ENCODE peak calls at places on chromosomes 12 and 14, in five cellular contexts. S is heart right ventricle, T is pancreas, C is WERI-Rb-1, Q is esophagus muscularis mucosa. B is an unnamed sample. For H3K36me3, the result is how much of the 10 kb centered on the place peaks cover.

GRCh38 chr14:38721822-38722431 is 381.1 kb downstream of the SEC23A start:
- DNase-seq in C (peak), S (peak), Q (no peak), T (peak), B (peak)

GRCh38 chr14:31902002-31902401 is 175.1 kb upstream of the ARHGAP5 start:
- DNase-seq in C (no peak), T (peak), S (no peak), Q (no peak), B (peak)

GRCh38 chr12:9727813-9728212 is 5.1 kb downstream of the CLECL1 start:
- DNase-seq in C (no peak), S (no peak), T (no peak), Q (no peak), B (no peak)

GRCh38 chr14:102255401-102256190 is 49.4 kb downstream of the MOK start:
- DNase-seq in S (peak), C (no peak), Q (no peak), T (no peak), B (no peak)

GRCh38 chr12:56046027-56046780 is 4.5 kb downstream of the RPS26 start:
- DNase-seq in Q (no peak), T (no peak), S (no peak), C (no peak), B (no peak)

GRCh38 chr12:131437706-131438210 is 273.1 kb upstream of the SFSWAP start:
- DNase-seq in Q (no peak), S (no peak), T (no peak), C (no peak), B (peak)

GRCh38 chr14:50082784-50083466 is 33.4 kb downstream of the VCPKMT start:
- DNase-seq in Q (no peak), S (no peak), T (no peak), C (no peak), B (peak)

GRCh38 chr12:3076730-3077571 is at the start of gene TSPAN9:
- DNase-seq in Q (no peak), T (peak), C (peak), S (peak), B (peak)

GRCh38 chr14:53880761-53881160 is 75.9 kb downstream of the BMP4 start:
- DNase-seq in S (no peak), C (no peak), T (no peak), Q (no peak), B (no peak)

GRCh38 chr14:54623279-54624004 is 56.5 kb downstream of the SAMD4A start:
- DNase-seq in S (no peak), Q (no peak), C (no peak), T (no peak), B (no peak)

GRCh38 chr12:868722-869121 is 80.8 kb downstream of the RAD52 start:
- DNase-seq in T (no peak), Q (no peak), C (no peak), S (no peak), B (no peak)
- H3K36me3 ChIP-seq in T (under half), Q (under half), C (half or more), S (half or more), B (half or more)

DNA sequence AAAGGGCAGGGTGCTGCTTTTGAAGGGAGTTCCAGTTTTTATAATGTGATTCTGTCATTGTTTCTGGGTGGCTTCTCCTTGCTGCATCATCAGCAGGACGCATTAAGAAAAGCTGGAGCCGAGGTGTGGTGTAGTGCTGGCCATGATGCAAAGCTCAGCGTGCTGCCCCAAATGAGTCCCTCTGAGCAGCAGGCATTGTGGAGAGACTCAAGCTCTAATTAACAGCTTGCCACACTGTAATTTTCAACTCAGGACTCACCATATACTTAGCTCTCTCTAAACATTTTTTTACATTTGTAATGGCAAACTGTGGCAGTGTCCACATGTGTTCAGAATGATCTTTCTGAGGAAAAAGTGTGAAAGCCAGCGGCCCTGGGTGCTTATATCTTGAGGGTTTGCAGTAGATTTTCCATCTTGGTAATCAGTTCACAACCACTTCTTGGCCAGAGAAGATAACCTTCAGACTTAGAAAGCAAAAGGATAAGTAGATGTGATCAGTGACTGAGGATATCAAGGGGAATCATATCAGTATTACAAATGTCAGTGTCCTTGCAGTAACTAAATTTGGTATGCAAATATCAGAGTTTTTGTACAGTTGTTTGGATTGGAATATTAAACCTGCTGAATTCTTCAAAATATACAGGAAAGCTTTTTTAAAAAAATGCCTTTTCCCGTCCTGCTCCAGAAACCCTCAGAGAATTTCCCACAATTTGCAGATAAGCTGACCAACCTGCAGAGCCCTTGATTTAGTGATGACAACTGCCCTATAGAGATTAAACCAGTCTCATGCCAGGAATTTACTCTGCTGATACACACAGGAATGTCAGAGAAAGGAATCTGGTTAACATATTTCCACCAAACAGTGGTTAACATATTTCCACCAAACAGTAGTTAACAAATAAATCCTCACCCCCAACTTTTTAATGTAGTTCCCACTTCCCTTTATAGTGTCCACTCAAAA is 63.6 kb downstream of the DAAM1 start:
- DNase-seq in Q (no peak), C (no peak), T (no peak), S (no peak), B (no peak)
- H3K27ac ChIP-seq in Q (peak), C (no peak), T (no peak), S (peak), B (no peak)

GRCh38 chr14:99465288-99465687 is 15.4 kb downstream of the SETD3 start:
- DNase-seq in S (no peak), Q (peak), T (no peak), C (no peak), B (no peak)
- H3K36me3 ChIP-seq in S (half or more), Q (under half), T (under half), C (under half), B (half or more)

GRCh38 chr14:92953526-92953925 is 30.6 kb downstream of the CHGA start:
- DNase-seq in T (no peak), C (no peak), S (no peak), Q (no peak), B (no peak)
- H3K27ac ChIP-seq in T (no peak), C (no peak), S (peak), Q (no peak), B (no peak)

DNA sequence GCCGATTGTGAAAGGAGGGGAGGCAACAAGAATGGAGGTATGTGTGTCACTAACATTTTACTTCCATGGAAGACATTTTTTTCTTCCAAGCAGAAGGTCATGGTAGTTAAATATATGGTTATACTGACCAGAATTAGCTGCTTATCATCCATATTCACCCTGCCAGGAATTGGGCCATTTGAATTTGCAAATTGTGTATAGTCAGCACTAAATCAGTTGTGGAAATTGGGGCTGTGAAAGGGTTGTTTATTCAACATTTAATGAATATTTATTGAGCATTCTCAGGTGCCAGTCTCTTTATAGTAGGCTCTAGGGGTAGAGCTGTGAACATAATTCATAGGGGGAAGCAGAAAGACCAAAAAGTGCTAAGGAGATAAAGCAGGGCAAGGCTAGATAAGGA is 38.0 kb downstream of the METAP2 start:
- DNase-seq in T (no peak), Q (no peak), C (no peak), S (no peak), B (no peak)
- H3K36me3 ChIP-seq in T (under half), Q (under half), C (half or more), S (half or more), B (half or more)

GRCh38 chr14:90416649-90417237 is 19.9 kb downstream of the CALM1 start:
- DNase-seq in Q (no peak), C (no peak), S (no peak), T (no peak), B (no peak)
- H3K27ac ChIP-seq in Q (no peak), C (no peak), S (no peak), T (no peak), B (no peak)

GRCh38 chr14:104785708-104786080 is 9.9 kb downstream of the AKT1 start:
- DNase-seq in Q (no peak), T (no peak), C (no peak), S (no peak), B (no peak)
- H3K36me3 ChIP-seq in Q (under half), T (under half), C (under half), S (half or more), B (under half)

DNA sequence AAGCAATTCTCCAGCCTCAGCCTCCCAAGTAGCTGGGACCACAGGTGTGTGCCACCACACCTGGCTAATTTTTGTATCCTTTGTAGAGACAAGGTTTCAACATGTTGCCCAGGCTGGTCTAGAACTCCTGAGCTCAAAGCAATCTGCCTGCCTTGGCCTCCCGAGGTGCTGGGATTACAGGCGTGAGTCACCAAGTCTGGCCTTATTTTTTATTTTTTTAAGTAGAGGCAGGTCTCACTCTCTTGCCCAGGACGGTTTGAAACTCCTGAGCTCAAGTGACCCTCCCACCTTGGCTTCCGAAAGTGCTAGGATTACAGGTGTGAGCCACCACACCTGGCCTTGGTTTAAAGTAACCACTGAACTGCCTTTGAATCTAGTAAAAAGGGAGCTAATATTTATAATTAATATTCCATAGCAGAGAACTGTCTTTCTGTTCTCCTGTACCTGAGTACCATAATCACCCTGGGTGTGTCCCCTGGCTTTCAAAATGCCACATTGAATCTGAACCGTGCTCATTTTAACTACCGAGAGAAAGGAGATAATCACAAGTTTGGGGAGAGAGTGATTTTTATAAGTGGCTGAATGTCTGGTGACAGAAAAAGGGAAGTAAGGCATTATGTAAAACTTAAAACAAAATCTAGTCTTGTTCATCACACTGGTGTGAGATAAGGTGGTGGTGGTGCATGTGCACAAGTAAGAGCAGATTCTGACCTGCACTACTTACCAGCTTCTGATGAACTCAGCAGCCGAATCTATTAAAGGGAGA is 56.6 kb downstream of the SPPL3 start:
- DNase-seq in Q (no peak), C (no peak), S (no peak), T (no peak), B (no peak)
- H3K27ac ChIP-seq in Q (no peak), C (no peak), S (peak), T (no peak), B (peak)

GRCh38 chr14:21054768-21055145 is 2.9 kb upstream of the RNASE8 start:
- DNase-seq in S (no peak), T (no peak), C (no peak), Q (no peak), B (no peak)
- H3K36me3 ChIP-seq in S (under half), T (under half), C (under half), Q (under half), B (under half)

DNA sequence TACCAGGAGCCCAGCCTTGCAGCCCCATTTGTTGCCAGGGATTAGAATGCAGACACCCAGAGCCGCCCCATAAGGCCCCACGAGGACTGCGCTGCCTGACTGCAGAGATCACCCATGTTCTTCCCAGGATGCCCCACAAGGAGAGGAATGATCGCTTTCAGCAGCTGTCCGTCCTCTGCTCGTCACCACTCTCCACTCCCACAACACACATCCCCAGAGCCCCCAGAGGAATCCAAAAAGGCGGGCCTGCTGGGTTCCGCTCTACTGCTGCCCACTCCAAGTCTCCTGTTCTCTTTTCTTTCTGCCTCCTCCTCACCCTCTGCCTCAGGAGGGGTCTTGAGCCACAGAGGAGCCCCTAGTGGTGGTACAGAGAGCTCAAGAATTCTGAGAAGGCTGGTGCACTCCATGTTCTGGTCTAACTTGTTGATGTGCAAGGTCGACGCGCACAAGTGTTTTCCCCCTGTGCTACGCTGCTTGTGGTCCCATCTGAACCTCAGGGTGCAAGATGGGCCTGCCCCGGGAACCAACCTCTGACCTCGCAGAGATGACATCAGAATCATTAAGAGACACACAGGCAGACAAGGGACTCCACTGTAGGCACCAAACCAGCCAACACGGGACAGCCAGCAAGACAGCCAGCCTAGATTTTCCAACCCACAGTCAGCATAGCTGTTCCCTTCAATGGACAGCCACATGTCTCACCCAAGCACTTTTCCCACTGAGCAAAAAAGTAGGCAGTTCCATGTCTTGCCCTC is 30.0 kb downstream of the PXN start:
- DNase-seq in C (no peak), Q (no peak), S (no peak), T (no peak), B (no peak)
- H3K27ac ChIP-seq in C (peak), Q (peak), S (peak), T (peak), B (peak)